ENCODE peak calls at places on chromosomes 13 and 19, in five cellular contexts. T, R, H, Z and U are unnamed samples.

GRCh38 chr19:44908836-44909201 is 3.2 kb downstream of the APOE start:
- DNase-seq in H (no peak), Z (no peak), T (no peak), R (no peak), U (no peak)

GRCh38 chr19:41999071-41999877 is 5.2 kb upstream of the ATP1A3 start:
- DNase-seq in H (no peak), T (no peak), R (no peak), Z (no peak), U (no peak)

GRCh38 chr19:8528500-8528899 is 14.5 kb upstream of the ZNF414 start:
- DNase-seq in H (no peak), Z (no peak), T (no peak), R (no peak), U (no peak)

GRCh38 chr19:49073514-49074378 is 1.2 kb upstream of the KCNA7 start:
- DNase-seq in Z (peak), H (no peak), R (no peak), T (no peak), U (no peak)

GRCh38 chr19:3366104-3366760 is at the start of gene NFIC:
- DNase-seq in Z (no peak), T (peak), H (peak), R (no peak), U (peak)

GRCh38 chr19:10142701-10143375 is 23.1 kb upstream of the EIF3G start:
- DNase-seq in H (no peak), T (no peak), Z (no peak), R (no peak), U (no peak)

GRCh38 chr13:100493418-100493817 is 95.2 kb downstream of the GGACT start:
- DNase-seq in H (no peak), T (no peak), Z (no peak), R (no peak), U (no peak)

GRCh38 chr19:1245884-1246816 is 2.2 kb upstream of the MIDN start:
- DNase-seq in Z (no peak), T (no peak), H (peak), R (no peak), U (no peak)

GRCh38 chr13:51801631-51802099 is 2.3 kb downstream of the DHRS12 start:
- DNase-seq in T (no peak), Z (peak), R (no peak), H (peak), U (no peak)

GRCh38 chr19:57099199-57099661 is 20.6 kb upstream of the USP29 start:
- DNase-seq in H (peak), T (peak), R (no peak), Z (peak), U (no peak)

GRCh38 chr13:105573134-105573533 is 962.3 kb downstream of the EFNB2 start:
- DNase-seq in H (no peak), T (no peak), R (no peak), Z (no peak), U (no peak)

GRCh38 chr19:48724796-48725753 is 5.5 kb upstream of the MAMSTR start:
- DNase-seq in T (peak), H (peak), Z (peak), R (no peak), U (peak)

GRCh38 chr19:45153339-45154063 is 7.3 kb downstream of the NKPD1 start:
- DNase-seq in R (no peak), T (no peak), H (peak), Z (no peak), U (no peak)

DNA sequence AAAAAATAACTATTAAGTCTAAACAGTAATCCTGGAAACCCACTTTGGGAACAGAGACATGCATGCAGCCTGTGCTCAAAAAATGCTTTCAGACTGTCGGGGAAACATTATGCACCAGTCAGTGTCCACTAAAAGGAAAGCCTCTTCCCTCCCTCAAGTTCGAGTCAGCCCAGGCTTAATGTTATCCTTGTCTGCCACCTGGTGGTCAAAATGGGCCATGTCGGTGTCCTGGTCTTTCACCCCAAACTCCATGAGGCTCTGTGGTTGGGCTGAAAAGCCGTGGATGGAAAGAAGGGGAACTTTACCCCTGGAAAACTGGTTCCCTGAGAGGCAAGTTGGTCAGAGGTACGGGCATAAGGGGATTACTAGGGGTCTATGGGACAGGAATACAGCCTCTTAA is 88.4 kb upstream of the ZNF492 start:
- DNase-seq in H (peak), Z (peak), R (no peak), T (no peak), U (no peak)
- TF ChIP-seq CTCF in H (peak), Z (no peak), R (no peak), T (peak), U (no peak)

GRCh38 chr19:38653028-38653571 is 5.7 kb downstream of the ACTN4 start:
- DNase-seq in Z (no peak), H (peak), R (no peak), T (no peak), U (no peak)

GRCh38 chr19:38655148-38655824 is 7.8 kb downstream of the ACTN4 start:
- DNase-seq in Z (no peak), R (no peak), T (no peak), H (no peak), U (no peak)

GRCh38 chr19:38657633-38658222 is 10.3 kb downstream of the ACTN4 start:
- DNase-seq in R (peak), T (peak), H (peak), Z (peak), U (peak)

GRCh38 chr19:38656171-38656981 is 8.9 kb downstream of the ACTN4 start:
- DNase-seq in H (peak), R (no peak), Z (no peak), T (peak), U (no peak)

GRCh38 chr19:38654478-38655079 is 7.1 kb downstream of the ACTN4 start:
- DNase-seq in H (peak), Z (no peak), T (no peak), R (no peak), U (no peak)
- H3K4me3 ChIP-seq in H (no peak), Z (peak), T (no peak), R (no peak), U (no peak)

GRCh38 chr19:13038306-13039210 is 43.3 kb downstream of the NFIX start:
- DNase-seq in R (no peak), H (no peak), T (no peak), Z (no peak), U (no peak)
- TF ChIP-seq CTCF in R (no peak), H (no peak), T (no peak), Z (no peak), U (no peak)

DNA sequence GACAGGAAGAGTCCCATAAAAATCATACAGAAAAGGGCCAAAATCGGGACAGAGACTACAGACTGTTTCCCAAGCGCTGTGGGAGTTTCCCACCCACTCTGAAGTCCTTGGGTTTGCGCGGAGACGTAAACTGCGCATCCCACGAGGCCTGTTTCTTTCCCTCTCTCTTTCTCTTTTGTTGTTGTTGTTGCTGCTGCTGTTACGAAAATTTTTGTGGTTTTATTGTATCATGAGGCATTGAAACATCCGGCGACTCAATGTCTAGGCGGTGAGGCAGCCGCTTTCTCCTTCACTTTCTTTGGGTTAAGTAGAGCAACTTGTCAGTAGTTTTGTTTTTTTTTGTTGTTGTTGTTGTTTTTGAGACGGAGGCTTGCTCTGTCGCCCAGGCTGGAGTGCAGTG is 1.6 kb upstream of the PPP1R12C start:
- DNase-seq in Z (no peak), T (no peak), R (no peak), H (no peak), U (no peak)
- H3K4me3 ChIP-seq in Z (no peak), T (no peak), R (no peak), H (no peak), U (no peak)

GRCh38 chr19:50851620-50852019 is 3.1 kb upstream of the KLK3 start:
- DNase-seq in Z (no peak), H (no peak), T (no peak), R (no peak), U (no peak)
- TF ChIP-seq CTCF in Z (no peak), H (no peak), T (no peak), R (no peak), U (no peak)

GRCh38 chr13:109156181-109156935 is 526.9 kb downstream of the MYO16 start:
- DNase-seq in H (no peak), Z (no peak), R (peak), T (peak), U (peak)
- H3K4me3 ChIP-seq in H (no peak), Z (no peak), R (no peak), T (no peak), U (peak)

GRCh38 chr19:6458695-6459355 is 767 bp downstream of the SLC25A23 start:
- DNase-seq in T (no peak), Z (no peak), H (peak), R (no peak), U (no peak)
- TF ChIP-seq CTCF in T (no peak), Z (no peak), H (no peak), R (no peak), U (no peak)

DNA sequence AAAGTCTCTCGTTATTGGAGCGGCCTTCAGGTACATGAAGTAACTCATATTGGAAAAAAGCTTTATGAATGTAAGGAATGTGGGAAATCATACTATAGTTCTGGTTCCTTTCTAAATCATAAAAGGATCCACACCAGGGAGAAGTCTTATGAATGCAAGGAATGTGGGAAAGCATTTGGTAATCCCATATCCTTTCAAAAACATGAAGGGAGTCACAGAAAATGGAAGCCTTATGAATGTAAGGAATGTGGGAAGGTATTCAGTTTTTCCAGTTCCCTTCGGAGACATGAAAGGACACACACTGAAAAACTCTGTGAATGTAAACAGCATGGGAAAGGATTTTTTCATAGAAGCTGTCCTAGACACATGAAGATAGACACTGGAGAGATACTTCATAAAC is 27.9 kb downstream of the ZNF20 start:
- DNase-seq in Z (no peak), H (no peak), T (no peak), R (no peak), U (no peak)
- H3K4me3 ChIP-seq in Z (no peak), H (no peak), T (no peak), R (no peak), U (no peak)

DNA sequence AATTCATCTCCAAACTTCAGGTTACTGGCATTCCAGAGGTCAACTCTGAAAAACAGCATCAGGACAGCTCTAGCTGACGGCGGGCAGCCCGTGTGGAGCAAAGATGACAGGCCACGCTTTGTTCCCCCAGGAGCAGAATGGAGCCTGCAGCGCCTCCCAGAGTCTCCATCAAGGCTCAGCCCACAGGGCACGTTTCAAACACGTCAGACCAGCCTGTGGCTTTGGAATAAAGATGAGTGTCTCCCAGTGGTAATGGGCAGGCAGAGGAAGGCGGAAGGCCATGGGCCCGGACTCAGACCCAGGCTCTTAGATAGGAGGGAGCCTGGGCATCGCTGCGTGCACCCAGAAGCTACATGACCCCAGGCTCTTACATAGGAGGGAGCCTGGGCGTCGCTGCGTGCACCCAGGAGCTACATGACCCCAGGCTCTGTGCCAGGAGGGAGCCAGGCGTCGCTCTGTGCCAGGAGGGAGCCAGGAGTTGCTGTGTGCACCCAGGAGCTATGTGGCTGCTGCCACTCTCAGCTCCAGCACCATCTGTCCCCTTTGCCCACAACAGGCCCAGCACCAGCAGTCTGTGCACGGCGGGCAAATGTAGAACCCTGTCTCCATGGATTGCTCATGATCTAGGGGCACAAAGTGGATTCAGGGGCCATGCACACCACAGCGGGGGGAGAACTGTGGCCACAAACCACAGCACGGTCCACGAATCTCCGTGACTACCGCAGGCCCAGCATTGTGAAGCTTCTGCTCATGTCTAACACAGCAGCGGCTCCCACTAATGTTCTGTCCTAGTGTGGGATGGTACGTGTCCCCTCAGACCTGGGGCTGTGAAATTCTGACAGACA is 47.8 kb upstream of the C13orf46 start:
- DNase-seq in R (no peak), Z (no peak), H (no peak), T (no peak), U (no peak)
- TF ChIP-seq CTCF in R (no peak), Z (no peak), H (no peak), T (no peak), U (no peak)